ENCODE peak calls at places on chromosomes 11 and 22, in four cellular contexts. F, N, Z and R are unnamed samples.

GRCh38 chr11:27209562-27210005 is 153.4 kb downstream of the CCDC34 start:
- DNase-seq in F (peak; percentile 87), N (peak; percentile 56), Z (peak; percentile 95), R (peak; percentile 78)

GRCh38 chr22:49670610-49671330 is 156.9 kb downstream of the BRD1 start:
- DNase-seq in F (no peak), N (peak; percentile 79), Z (no peak), R (no peak)

GRCh38 chr11:7251487-7251835 is 243 bp upstream of the SYT9 start:
- DNase-seq in F (no peak), N (no peak), Z (no peak), R (no peak)

GRCh38 chr22:20632082-20632481 is 124.7 kb downstream of the MED15 start:
- DNase-seq in F (no peak), N (no peak), Z (no peak), R (no peak)

GRCh38 chr11:130816516-130816915 is 99.8 kb downstream of the SNX19 start:
- DNase-seq in F (no peak), N (no peak), Z (no peak), R (no peak)

GRCh38 chr11:72204865-72205264 is 11.7 kb upstream of the FOLR2 start:
- DNase-seq in F (peak; percentile 16), N (no peak), Z (no peak), R (no peak)

GRCh38 chr11:117449111-117449693 is 121.5 kb downstream of the CEP164 start:
- DNase-seq in F (no peak), N (peak; percentile 35), Z (no peak), R (no peak)

GRCh38 chr22:26643368-26644100 is 13.9 kb upstream of the MIAT start:
- DNase-seq in F (no peak), N (no peak), Z (no peak), R (no peak)

GRCh38 chr22:37566329-37566837 is 6.1 kb downstream of the CDC42EP1 start:
- DNase-seq in F (no peak), N (no peak), Z (no peak), R (no peak)

GRCh38 chr11:2728663-2729332 is 29.0 kb upstream of the KCNQ1OT1 start:
- DNase-seq in F (no peak), N (no peak), Z (no peak), R (no peak)

GRCh38 chr22:36756746-36757607 is 18.9 kb downstream of the IFT27 start:
- DNase-seq in F (no peak), N (peak; percentile 35), Z (no peak), R (no peak)

GRCh38 chr22:19961868-19962245 is 20.2 kb upstream of the TXNRD2 start:
- DNase-seq in F (no peak), N (no peak), Z (no peak), R (no peak)

GRCh38 chr11:1655168-1656060 is 25.8 kb downstream of the KRTAP5-5 start:
- DNase-seq in F (no peak), N (peak; percentile 29), Z (no peak), R (no peak)

GRCh38 chr22:50200333-50201190 is at the start of gene SELENOO:
- DNase-seq in F (peak; percentile 92), N (peak; percentile 97), Z (peak; percentile 77), R (no peak)

GRCh38 chr11:76023408-76024068 is 182.8 kb downstream of the WNT11 start:
- DNase-seq in F (no peak), N (no peak), Z (no peak), R (no peak)

DNA sequence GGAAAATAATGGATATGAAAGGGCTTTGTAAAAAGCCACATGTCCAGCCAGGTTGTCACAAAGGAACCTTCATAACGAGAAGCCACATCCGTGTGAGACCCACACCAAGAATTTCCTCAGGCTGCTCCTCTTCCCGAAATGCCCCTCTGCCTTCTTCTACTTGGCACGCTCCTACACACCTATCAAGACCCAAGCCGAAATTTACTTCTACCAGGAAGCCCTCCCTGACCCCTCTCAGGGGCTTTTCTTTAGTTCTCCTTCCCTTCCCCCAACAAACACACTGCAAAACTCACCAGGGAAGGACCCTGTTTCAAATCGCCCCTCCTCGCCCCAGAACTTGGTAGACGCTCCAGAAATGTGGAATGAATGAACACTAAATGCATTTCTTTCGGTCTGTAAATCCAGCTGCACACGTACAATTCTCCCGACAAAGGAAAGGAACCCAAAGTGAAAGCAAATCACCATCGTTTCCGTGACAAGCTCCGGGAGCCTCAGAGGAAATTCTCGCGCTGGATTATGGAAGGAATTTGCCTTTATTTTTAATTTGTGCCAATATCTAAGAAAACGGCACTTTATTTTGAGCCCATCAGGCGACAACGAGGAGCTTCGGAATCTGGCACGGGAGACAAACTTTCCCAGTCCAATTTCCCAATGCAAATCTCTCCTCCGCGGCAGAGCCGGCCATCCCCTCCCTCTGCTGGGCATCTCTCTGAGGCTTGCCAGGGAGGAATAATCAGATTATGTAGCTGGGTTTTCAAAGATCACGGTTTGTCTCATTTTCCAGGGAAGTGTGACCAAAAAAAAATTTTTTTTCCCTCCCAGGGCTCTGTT is 13.2 kb upstream of the SHISAL1 start:
- DNase-seq in F (peak; percentile 61), N (no peak), Z (no peak), R (no peak)
- TF ChIP-seq CTCF in F (peak; percentile 43), N (no peak), Z (peak; percentile 67), R (peak; percentile 40)

DNA sequence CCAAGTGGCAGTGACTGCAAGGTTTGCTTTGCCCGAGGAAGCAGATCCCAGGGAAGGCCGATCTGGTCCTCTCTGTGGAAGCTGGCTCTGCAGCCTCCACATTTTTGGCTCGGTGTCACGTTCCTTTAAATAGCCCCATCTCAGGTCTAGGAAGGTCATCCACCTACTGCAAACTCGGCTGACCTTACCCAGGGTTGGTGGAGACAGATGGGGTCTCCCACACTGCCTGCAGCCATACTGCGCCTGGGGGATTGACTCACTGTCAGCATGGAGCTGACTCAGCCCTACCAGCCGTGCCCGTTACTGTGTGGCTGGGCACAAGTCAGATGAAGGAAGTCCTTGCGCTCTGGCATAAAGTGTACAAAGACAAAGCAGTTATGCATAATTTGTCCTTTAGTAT is 16.9 kb downstream of the CDPF1 start:
- DNase-seq in F (no peak), N (no peak), Z (peak; percentile 25), R (no peak)
- H3K4me3 ChIP-seq in F (no peak overlapping the region), N (no peak overlapping the region), Z (no peak overlapping the region), R (no peak overlapping the region)

GRCh38 chr11:69941546-69942332 is 122.5 kb upstream of the FGF3 start:
- DNase-seq in F (no peak), N (no peak), Z (no peak), R (no peak)

GRCh38 chr11:69942333-69942820 is 123.2 kb upstream of the FGF3 start:
- DNase-seq in F (no peak), N (no peak), Z (no peak), R (no peak)

GRCh38 chr11:69943506-69943905 is 124.3 kb upstream of the FGF3 start:
- DNase-seq in F (no peak), N (no peak), Z (no peak), R (no peak)

GRCh38 chr11:69944146-69944795 is 125.1 kb upstream of the FGF3 start:
- DNase-seq in F (no peak), N (no peak), Z (no peak), R (no peak)

GRCh38 chr11:69943066-69943465 is 123.8 kb upstream of the FGF3 start:
- DNase-seq in F (no peak), N (peak; percentile 79), Z (no peak), R (no peak)
- TF ChIP-seq CTCF in F (peak; percentile 3), N (peak; percentile 71), Z (peak; percentile 27), R (no peak)

GRCh38 chr11:113332638-113333329 is 18.4 kb downstream of the TTC12 start:
- DNase-seq in F (no peak), N (no peak), Z (no peak), R (no peak)

GRCh38 chr11:113334183-113334582 is 19.8 kb downstream of the TTC12 start:
- DNase-seq in F (no peak), N (no peak), Z (no peak), R (no peak)

GRCh38 chr11:113331988-113332387 is 17.6 kb downstream of the TTC12 start:
- DNase-seq in F (no peak), N (no peak), Z (no peak), R (no peak)

GRCh38 chr11:113331436-113331835 is 17.1 kb downstream of the TTC12 start:
- DNase-seq in F (no peak), N (no peak), Z (no peak), R (no peak)

DNA sequence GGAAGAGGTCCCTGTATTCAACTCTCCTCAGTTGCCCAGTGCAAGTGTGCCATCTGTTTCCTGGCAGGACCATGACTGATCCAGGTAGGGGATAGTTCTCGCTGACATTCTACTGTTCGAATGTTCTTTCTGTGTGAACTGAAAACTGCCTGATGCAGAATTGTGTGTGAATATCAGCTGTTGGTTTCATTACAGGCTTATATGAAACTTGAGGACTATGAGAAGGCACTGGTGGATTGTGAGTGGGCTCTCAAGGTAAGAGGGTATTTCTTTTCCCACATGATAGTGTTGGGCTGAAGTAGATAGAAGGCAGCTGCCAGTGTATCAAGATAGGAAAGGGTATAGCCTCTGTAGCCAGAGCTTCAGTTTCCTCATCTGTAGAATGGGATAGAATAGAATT is 15.3 kb downstream of the TTC12 start:
- DNase-seq in F (no peak), N (no peak), Z (no peak), R (no peak)
- H3K4me3 ChIP-seq in F (no peak overlapping the region), N (no peak overlapping the region), Z (no peak overlapping the region), R (no peak overlapping the region)

GRCh38 chr11:66418168-66418985 is 2.5 kb upstream of the NPAS4 start:
- DNase-seq in F (peak; percentile 97), N (peak; percentile 96), Z (peak; percentile 96), R (peak; percentile 82)
- TF ChIP-seq CTCF in F (peak; percentile 69), N (peak; percentile 49), Z (peak; percentile 78), R (peak; percentile 78)

GRCh38 chr11:70381350-70381749 is 17.0 kb upstream of the CTTN start:
- DNase-seq in F (no peak), N (no peak), Z (no peak), R (no peak)
- H3K4me3 ChIP-seq in F (no peak overlapping the region), N (no peak overlapping the region), Z (no peak overlapping the region), R (no peak overlapping the region)